ENCODE peak calls at places on chromosomes 4 and X, in six cellular contexts. O is GM12878, D is SK-N-SH, B is H1, G is K562, V is GM12892. S is an unnamed sample.

GRCh38 chrX:46637937-46638336 is 64.4 kb downstream of the CHST7 start:
- DNase-seq in G (no peak), V (no peak), D (no peak), O (peak; percentile 60), B (no peak), S (no peak)

GRCh38 chrX:6244666-6245065 is 16.0 kb upstream of the NLGN4X start:
- DNase-seq in D (no peak), V (no peak), O (no peak), G (no peak), B (no peak), S (no peak)

GRCh38 chr4:15706646-15707362 is 3.9 kb downstream of the BST1 start:
- DNase-seq in V (no peak), G (no peak), D (no peak), O (no peak), B (no peak), S (no peak)

GRCh38 chr4:107213880-107214279 is 177.8 kb upstream of the DKK2 start:
- DNase-seq in D (no peak), G (no peak), O (no peak), V (no peak), B (no peak), S (no peak)

GRCh38 chr4:160142579-160142978 is 1039.7 kb downstream of the RAPGEF2 start:
- DNase-seq in O (peak; percentile 75), D (no peak), G (no peak), V (no peak), B (no peak), S (no peak)

GRCh38 chrX:38375888-38376287 is 23.5 kb downstream of the OTC start:
- DNase-seq in O (no peak), V (peak; percentile 3), G (peak; percentile 4), D (peak; percentile 14), B (no peak), S (no peak)

GRCh38 chr4:173246719-173247118 is 78.1 kb downstream of the GALNT7 start:
- DNase-seq in G (no peak), D (no peak), V (no peak), O (no peak), B (no peak), S (no peak)

GRCh38 chr4:82890602-82890912 is 396 bp downstream of the SEC31A start:
- DNase-seq in V (no peak), D (no peak), G (no peak), O (no peak), B (no peak), S (no peak)

GRCh38 chr4:17809667-17810066 is 890 bp downstream of the DCAF16 start:
- DNase-seq in O (no peak), V (no peak), B (no peak), G (no peak), D (no peak), S (no peak)

GRCh38 chr4:83180469-83180968 is 66.0 kb upstream of the PLAC8 start:
- DNase-seq in V (peak; percentile 15), D (no peak), B (no peak), O (peak; percentile 79), G (no peak), S (no peak)

GRCh38 chr4:115780268-115780667 is 666.8 kb upstream of the NDST4 start:
- DNase-seq in G (no peak), D (no peak), O (no peak), B (no peak), V (no peak), S (no peak)

GRCh38 chr4:140755811-140756291 is 334 bp downstream of the TBC1D9 start:
- DNase-seq in G (no peak), B (no peak), D (peak; percentile 81), O (no peak), V (peak; percentile 40), S (peak; percentile 52)

GRCh38 chrX:139203681-139204575 is 326.6 kb upstream of the F9 start:
- DNase-seq in B (no peak), D (peak; percentile 33), O (no peak), V (no peak), G (no peak), S (peak; percentile 14)

GRCh38 chrX:51614353-51614752 is 4.4 kb downstream of the CENPVL3 start:
- DNase-seq in B (no peak), D (peak; percentile 47), O (no peak), G (peak; percentile 17), V (no peak), S (no peak)

GRCh38 chr4:120769227-120769626 is 153.3 kb downstream of the PRDM5 start:
- DNase-seq in G (no peak), O (no peak), V (no peak), D (no peak), B (no peak), S (no peak)

DNA sequence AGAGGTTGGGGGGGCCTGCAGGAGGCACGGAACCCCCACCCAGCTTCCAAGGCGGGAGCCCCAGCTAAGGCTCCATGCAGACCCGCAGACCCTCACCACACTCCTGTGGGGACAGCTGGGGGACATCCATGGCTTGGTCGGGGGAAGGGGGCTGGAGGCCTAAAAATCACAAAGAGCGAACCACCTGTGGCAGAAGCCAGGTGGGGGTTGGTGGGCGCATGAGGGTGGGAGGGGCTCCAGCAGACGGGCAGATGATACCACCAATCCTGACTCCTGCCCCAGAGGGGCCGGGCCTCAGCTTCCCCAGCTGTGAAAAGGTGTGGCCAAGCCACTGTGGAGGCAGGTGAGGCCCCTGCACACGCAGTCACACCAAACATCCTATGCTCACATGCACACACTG is 111.6 kb downstream of the FAM53A start:
- DNase-seq in D (no peak), B (no peak), V (no peak), O (no peak), G (peak; percentile 53), S (no peak)
- TF ChIP-seq TAF1 in D (no peak), B (no peak), V (no peak), O (no peak), G (no peak), S (no peak)

DNA sequence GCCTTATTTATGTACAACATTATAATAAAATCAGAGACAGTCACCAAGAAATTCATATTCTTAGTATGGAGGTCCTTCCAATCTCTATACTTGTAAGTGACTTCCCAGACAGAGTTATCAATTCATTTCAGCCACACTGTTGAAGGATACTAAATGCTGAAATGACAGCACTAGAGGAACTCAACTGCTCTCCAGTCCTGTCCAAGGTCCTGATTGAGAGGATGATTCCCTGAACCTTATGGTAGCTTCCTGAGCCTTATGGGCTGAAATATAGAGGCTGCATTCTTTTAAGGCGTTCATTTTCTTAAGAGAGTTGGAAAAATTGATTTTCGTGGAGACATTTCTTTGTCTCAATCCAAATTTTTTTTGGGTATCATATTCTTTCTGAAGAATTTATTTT is 205.9 kb downstream of the TLL1 start:
- DNase-seq in O (no peak), B (no peak), V (no peak), G (no peak), D (no peak), S (no peak)
- TF ChIP-seq TAF1 in O (no peak), B (no peak), V (no peak), G (no peak), D (no peak), S (no peak)

GRCh38 chr4:67713531-67714247 is 12.7 kb upstream of the UBA6 start:
- DNase-seq in G (peak; percentile 56), B (no peak), V (no peak), O (no peak), D (no peak), S (no peak)

GRCh38 chr4:67714955-67715354 is 14.0 kb upstream of the UBA6 start:
- DNase-seq in O (no peak), B (no peak), G (no peak), D (no peak), V (no peak), S (no peak)

GRCh38 chr4:67712650-67713530 is 11.9 kb upstream of the UBA6 start:
- DNase-seq in O (no peak), G (no peak), B (no peak), D (no peak), V (no peak), S (no peak)

GRCh38 chr4:67712000-67712625 is 11.2 kb upstream of the UBA6 start:
- DNase-seq in B (no peak), V (no peak), D (peak; percentile 42), G (no peak), O (no peak), S (no peak)

GRCh38 chr4:67714248-67714583 is 13.3 kb upstream of the UBA6 start:
- DNase-seq in B (no peak), D (no peak), G (peak; percentile 45), O (no peak), V (no peak), S (no peak)
- TF ChIP-seq TAF1 in B (no peak), D (no peak), G (no peak), O (no peak), V (no peak), S (no peak)

DNA sequence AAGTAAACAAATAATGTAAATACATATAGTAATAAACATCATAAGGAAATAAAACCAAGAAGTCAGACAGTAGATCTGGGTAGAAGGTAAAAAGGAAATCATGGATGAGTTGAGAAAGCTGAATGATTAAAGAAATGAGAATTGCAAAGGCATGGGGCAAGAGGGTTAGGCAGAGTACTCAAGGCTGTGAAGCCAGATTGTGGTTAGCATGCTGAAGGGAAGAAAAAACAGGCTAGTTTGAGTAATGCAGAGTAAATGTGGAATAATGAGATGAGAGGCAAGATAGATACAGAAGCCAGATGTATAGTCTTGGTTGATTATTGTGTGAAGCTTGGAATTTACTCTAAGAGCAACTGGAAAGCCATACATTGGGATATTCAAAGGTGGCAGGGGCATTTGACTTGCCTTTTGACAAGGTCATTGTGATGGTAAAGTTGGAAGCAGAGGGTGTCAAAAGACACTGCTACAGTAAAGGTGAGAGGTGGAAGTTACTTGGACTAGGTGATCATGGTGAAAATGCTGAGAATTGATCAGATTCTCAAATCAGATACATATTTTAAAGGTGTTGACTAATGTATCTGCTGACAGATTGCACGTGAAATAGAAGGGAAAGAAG is 307.0 kb downstream of the FSTL5 start:
- DNase-seq in B (no peak), O (no peak), D (peak; percentile 29), G (no peak), V (no peak), S (no peak)
- TF ChIP-seq TAF1 in B (no peak), O (no peak), D (no peak), G (no peak), V (no peak), S (no peak)

DNA sequence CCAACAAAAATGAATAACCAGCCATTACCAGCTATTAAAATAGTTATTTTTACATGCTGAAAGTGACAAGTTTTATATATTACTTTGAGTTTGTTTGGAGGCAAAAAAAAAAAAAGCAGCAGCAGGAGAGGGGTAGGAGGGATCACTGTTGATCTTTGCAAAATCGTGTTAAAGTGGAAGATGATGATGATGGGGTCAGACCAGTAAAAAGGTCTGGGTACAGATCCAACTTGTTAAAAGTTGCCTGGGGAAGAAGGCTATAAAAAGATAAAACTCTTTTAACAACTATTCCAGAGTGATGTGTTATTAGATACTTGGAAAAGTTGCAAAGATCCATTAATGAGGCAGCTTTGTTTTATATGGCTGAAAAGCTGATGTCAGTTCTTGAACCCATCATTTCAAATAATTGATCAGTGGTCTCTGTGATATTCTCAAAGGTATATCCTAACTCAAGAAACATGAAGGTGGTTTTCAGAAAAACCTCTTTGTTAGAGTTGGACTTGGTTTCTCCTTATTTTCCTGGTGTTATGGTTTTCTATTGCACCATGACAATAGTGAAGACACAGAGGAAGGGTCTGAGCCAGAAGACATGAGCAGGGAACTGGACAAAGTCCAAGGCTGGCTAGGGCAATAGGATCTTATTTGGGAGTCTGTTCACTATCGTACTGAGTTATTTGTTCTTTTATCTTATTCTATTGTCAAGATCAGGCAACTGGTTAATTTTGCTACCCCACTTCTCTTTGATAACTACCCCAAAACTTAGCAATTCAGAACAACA is 44.8 kb downstream of the EDNRA start:
- DNase-seq in D (no peak), G (no peak), B (no peak), V (no peak), O (no peak), S (no peak)
- TF ChIP-seq TAF1 in D (no peak), G (no peak), B (no peak), V (no peak), O (no peak), S (no peak)

S was measured in GM12891.